ENCODE peak calls at places on chromosomes 11 and 22, in five cellular contexts. G, Y, X, N and I are unnamed samples.

GRCh38 chr22:43886231-43886630 is 5.6 kb downstream of the PNPLA5 start:
- DNase-seq in G (no peak), Y (no peak), X (no peak), N (no peak), I (no peak)

GRCh38 chr11:2280208-2280607 is 9.8 kb upstream of the ASCL2 start:
- DNase-seq in Y (no peak), X (no peak), G (no peak), N (no peak), I (no peak)

GRCh38 chr11:7582338-7582985 is 68.7 kb downstream of the PPFIBP2 start:
- DNase-seq in Y (no peak), X (no peak), N (no peak), G (no peak), I (no peak)

GRCh38 chr11:126723665-126724045 is 276.9 kb downstream of the KIRREL3 start:
- DNase-seq in G (peak; percentile 47), X (peak; percentile 56), N (no peak), Y (peak; percentile 40), I (no peak)

GRCh38 chr11:76668362-76669155 is 2.0 kb downstream of the LRRC32 start:
- DNase-seq in N (no peak), X (no peak), Y (no peak), G (no peak), I (no peak)

GRCh38 chr11:6397636-6398035 is 7.4 kb downstream of the SMPD1 start:
- DNase-seq in X (peak; percentile 60), G (peak; percentile 52), N (no peak), Y (no peak), I (no peak)

GRCh38 chr22:40485813-40486610 is 115.6 kb downstream of the SGSM3 start:
- DNase-seq in G (peak; percentile 75), N (no peak), Y (peak; percentile 64), X (peak; percentile 83), I (no peak)

GRCh38 chr11:2929511-2929879 is 275 bp upstream of the PHLDA2 start:
- DNase-seq in N (no peak), G (peak; percentile 72), X (peak; percentile 77), Y (no peak), I (no peak)

GRCh38 chr11:131522851-131523250 is 152.4 kb downstream of the NTM start:
- DNase-seq in Y (no peak), G (peak; percentile 32), X (peak; percentile 30), N (no peak), I (no peak)

GRCh38 chr11:57459112-57460016 is 964 bp upstream of the RTN4RL2 start:
- DNase-seq in N (no peak), G (no peak), X (no peak), Y (no peak), I (no peak)

GRCh38 chr22:35952576-35952975 is 76.0 kb downstream of the RBFOX2 start:
- DNase-seq in G (no peak), N (no peak), Y (no peak), X (no peak), I (no peak)

GRCh38 chr11:44773351-44773965 is 46.7 kb downstream of the TSPAN18 start:
- DNase-seq in N (no peak), X (peak; percentile 41), G (peak; percentile 63), Y (no peak), I (no peak)

GRCh38 chr11:46050065-46050464 is 71.2 kb downstream of the PHF21A start:
- DNase-seq in N (peak; percentile 11), Y (peak; percentile 90), G (peak; percentile 91), X (peak; percentile 93), I (peak; percentile 38)

GRCh38 chr22:32073823-32074380 is 30.8 kb downstream of the SLC5A1 start:
- DNase-seq in G (no peak), X (no peak), N (no peak), Y (no peak), I (no peak)

GRCh38 chr11:68164437-68164836 is 43.2 kb upstream of the CHKA start:
- DNase-seq in N (no peak), X (peak; percentile 39), Y (no peak), G (peak; percentile 24), I (no peak)

GRCh38 chr11:75133976-75134375 is 16.9 kb upstream of the SLCO2B1 start:
- DNase-seq in G (no peak), Y (no peak), X (peak; percentile 14), N (no peak), I (no peak)

GRCh38 chr11:57775474-57775873 is 13.9 kb downstream of the CTNND1 start:
- DNase-seq in N (no peak), X (no peak), Y (no peak), G (no peak), I (no peak)

GRCh38 chr11:36352919-36353318 is 56.8 kb downstream of the PRR5L start:
- DNase-seq in G (no peak), X (no peak), Y (no peak), N (no peak), I (no peak)

GRCh38 chr11:48088682-48089050 is 108.3 kb downstream of the PTPRJ start:
- DNase-seq in X (peak; percentile 32), Y (peak; percentile 77), G (no peak), N (no peak), I (no peak)

GRCh38 chr11:111886844-111887243 is 7.5 kb downstream of the CFAP68 start:
- DNase-seq in X (no peak), N (no peak), G (no peak), Y (no peak), I (no peak)

GRCh38 chr11:704799-705645 is 1.0 kb upstream of the EPS8L2 start:
- DNase-seq in G (no peak), N (no peak), Y (no peak), X (no peak), I (no peak)

GRCh38 chr11:43579919-43580276 is 100.6 kb upstream of the HSD17B12 start:
- DNase-seq in X (no peak), Y (no peak), G (no peak), N (no peak), I (no peak)

GRCh38 chr11:28140689-28141455 is 32.7 kb downstream of the METTL15 start:
- DNase-seq in X (no peak), Y (no peak), N (no peak), G (no peak), I (no peak)

GRCh38 chr22:23282516-23282915 is 102.2 kb downstream of the BCR start:
- DNase-seq in N (no peak), G (no peak), X (no peak), Y (no peak), I (no peak)

GRCh38 chr11:116694815-116695590 is 77.8 kb downstream of the BUD13 start:
- DNase-seq in X (no peak), Y (no peak), G (no peak), N (no peak), I (no peak)

GRCh38 chr22:29225422-29226090 is 19.9 kb downstream of the EMID1 start:
- DNase-seq in X (peak; percentile 5), N (no peak), Y (no peak), G (peak; percentile 21), I (no peak)

GRCh38 chr22:44586337-44586990 is 88.4 kb upstream of the RTL6 start:
- DNase-seq in G (no peak), X (no peak), N (no peak), Y (no peak), I (no peak)

GRCh38 chr11:124788521-124788920 is 11.7 kb downstream of the MSANTD2 start:
- DNase-seq in Y (no peak), G (peak; percentile 28), N (no peak), X (peak; percentile 20), I (no peak)

GRCh38 chr11:27599217-27599616 is 92.6 kb upstream of the LIN7C start:
- DNase-seq in N (no peak), X (no peak), Y (no peak), G (no peak), I (no peak)

GRCh38 chr11:34468209-34468841 is 29.6 kb downstream of the CAT start:
- DNase-seq in N (peak; percentile 9), G (peak; percentile 12), Y (no peak), X (no peak), I (no peak)

GRCh38 chr11:128450882-128451647 is 136.3 kb downstream of the ETS1 start:
- DNase-seq in G (no peak), Y (no peak), N (no peak), X (no peak), I (no peak)

GRCh38 chr11:128447233-128447632 is 140.1 kb downstream of the ETS1 start:
- DNase-seq in G (no peak), Y (no peak), N (no peak), X (no peak), I (no peak)

GRCh38 chr11:128448981-128449713 is 138.2 kb downstream of the ETS1 start:
- DNase-seq in N (no peak), X (peak; percentile 70), Y (peak; percentile 95), G (no peak), I (no peak)

GRCh38 chr11:128451651-128452470 is 135.5 kb downstream of the ETS1 start:
- DNase-seq in G (peak; percentile 34), Y (peak; percentile 64), N (no peak), X (peak; percentile 81), I (no peak)

GRCh38 chr11:128448487-128448886 is 138.9 kb downstream of the ETS1 start:
- DNase-seq in Y (peak; percentile 78), X (peak; percentile 91), G (no peak), N (no peak), I (no peak)
- TF ChIP-seq CTCF in Y (no peak), X (no peak), G (no peak), N (no peak), I (no peak)

GRCh38 chr11:65744699-65745042 is 24.1 kb upstream of the RNASEH2C start:
- DNase-seq in G (no peak), Y (no peak), X (no peak), N (no peak), I (no peak)
- TF ChIP-seq CTCF in G (no peak), Y (no peak), X (no peak), N (no peak), I (no peak)

GRCh38 chr11:32430586-32431357 is 4.6 kb downstream of the WT1 start:
- DNase-seq in X (no peak), Y (no peak), N (no peak), G (no peak), I (no peak)
- TF ChIP-seq CTCF in X (peak; percentile 18), Y (peak; percentile 37), N (peak; percentile 27), G (peak; percentile 36), I (peak; percentile 11)

DNA sequence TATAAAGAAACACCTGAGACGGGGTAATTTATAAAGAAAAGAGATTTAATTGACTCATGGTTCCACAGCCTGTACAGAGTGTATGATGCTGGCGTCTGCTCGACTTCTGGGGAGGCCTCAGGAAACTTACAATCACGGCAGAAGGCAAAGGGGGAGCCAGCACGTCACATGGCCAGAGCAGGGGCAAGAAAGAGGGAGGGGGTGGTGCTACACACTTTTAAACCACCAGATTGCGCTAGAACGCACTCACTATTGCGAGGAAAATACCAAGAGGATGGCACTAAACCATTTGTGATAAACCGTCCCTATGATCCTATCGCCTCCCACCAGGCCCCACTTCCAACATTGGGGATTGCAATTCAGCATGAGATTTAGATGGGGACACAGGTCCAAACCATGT is 79.7 kb upstream of the CARD18 start:
- DNase-seq in G (no peak), X (no peak), N (no peak), Y (no peak), I (no peak)
- TF ChIP-seq CTCF in G (no peak), X (no peak), N (no peak), Y (no peak), I (no peak)